ENCODE peak calls at places on chromosomes 2 and 18, in seven cellular contexts. One of them, this sample, is unnamed.

GRCh38 chr18:72128649-72129048 is 415.5 kb downstream of the CBLN2 start:
- DNase-seq in NCI-H774: no peak
- DNase-seq in pulmonary artery endothelial cell: no peak
- DNase-seq in chondrocyte: no peak
- DNase-seq in mammary epithelial cell: no peak
- DNase-seq in progenitor cell of endocrine pancreas: no peak
- DNase-seq in colonic mucosa: no peak
- DNase-seq in this sample: no peak

GRCh38 chr2:207990784-207991183 is 34.5 kb downstream of the PLEKHM3 start:
- DNase-seq in NCI-H774: no peak
- DNase-seq in pulmonary artery endothelial cell: no peak
- DNase-seq in chondrocyte: no peak
- DNase-seq in mammary epithelial cell: no peak
- DNase-seq in progenitor cell of endocrine pancreas: no peak
- DNase-seq in colonic mucosa: no peak
- DNase-seq in this sample: no peak

GRCh38 chr2:9656270-9656766 is 25.5 kb upstream of the YWHAQ start:
- DNase-seq in NCI-H774: no peak
- DNase-seq in pulmonary artery endothelial cell: peak; percentile 67
- DNase-seq in chondrocyte: no peak
- DNase-seq in mammary epithelial cell: peak; percentile 96
- DNase-seq in progenitor cell of endocrine pancreas: no peak
- DNase-seq in colonic mucosa: no peak
- DNase-seq in this sample: peak; percentile 91

GRCh38 chr18:24491882-24492281 is 31.4 kb downstream of the HRH4 start:
- DNase-seq in NCI-H774: no peak
- DNase-seq in pulmonary artery endothelial cell: no peak
- DNase-seq in chondrocyte: no peak
- DNase-seq in mammary epithelial cell: no peak
- DNase-seq in progenitor cell of endocrine pancreas: no peak
- DNase-seq in colonic mucosa: no peak
- DNase-seq in this sample: peak; percentile 20

GRCh38 chr18:74689251-74689650 is 91.6 kb downstream of the ZNF407 start:
- DNase-seq in NCI-H774: no peak
- DNase-seq in pulmonary artery endothelial cell: no peak
- DNase-seq in chondrocyte: no peak
- DNase-seq in mammary epithelial cell: no peak
- DNase-seq in progenitor cell of endocrine pancreas: no peak
- DNase-seq in colonic mucosa: no peak
- DNase-seq in this sample: peak; percentile 1

GRCh38 chr18:71168576-71169145 is 879.8 kb downstream of the SOCS6 start:
- DNase-seq in NCI-H774: no peak
- DNase-seq in pulmonary artery endothelial cell: no peak
- DNase-seq in chondrocyte: no peak
- DNase-seq in mammary epithelial cell: no peak
- DNase-seq in progenitor cell of endocrine pancreas: no peak
- DNase-seq in colonic mucosa: no peak
- DNase-seq in this sample: no peak

GRCh38 chr2:101596346-101596745 is 101.2 kb upstream of the MAP4K4 start:
- DNase-seq in NCI-H774: no peak
- DNase-seq in pulmonary artery endothelial cell: no peak
- DNase-seq in chondrocyte: no peak
- DNase-seq in mammary epithelial cell: peak; percentile 85
- DNase-seq in progenitor cell of endocrine pancreas: no peak
- DNase-seq in colonic mucosa: no peak
- DNase-seq in this sample: no peak

GRCh38 chr18:54223568-54224241 is 764 bp downstream of the MBD2 start:
- DNase-seq in NCI-H774: peak; percentile 17
- DNase-seq in pulmonary artery endothelial cell: no peak
- DNase-seq in chondrocyte: no peak
- DNase-seq in mammary epithelial cell: peak; percentile 95
- DNase-seq in progenitor cell of endocrine pancreas: no peak
- DNase-seq in colonic mucosa: peak; percentile 87
- DNase-seq in this sample: peak; percentile 94

GRCh38 chr2:173751245-173751975 is 213.8 kb downstream of the SP3 start:
- DNase-seq in NCI-H774: no peak
- DNase-seq in pulmonary artery endothelial cell: no peak
- DNase-seq in chondrocyte: no peak
- DNase-seq in mammary epithelial cell: no peak
- DNase-seq in progenitor cell of endocrine pancreas: no peak
- DNase-seq in colonic mucosa: no peak
- DNase-seq in this sample: no peak

GRCh38 chr2:183164111-183165015 is 40.1 kb downstream of the NUP35 start:
- DNase-seq in NCI-H774: no peak
- DNase-seq in pulmonary artery endothelial cell: no peak
- DNase-seq in chondrocyte: no peak
- DNase-seq in mammary epithelial cell: no peak
- DNase-seq in progenitor cell of endocrine pancreas: no peak
- DNase-seq in colonic mucosa: no peak
- DNase-seq in this sample: no peak

GRCh38 chr18:48840491-48840877 is 110.3 kb downstream of the SMAD7 start:
- DNase-seq in NCI-H774: no peak
- DNase-seq in pulmonary artery endothelial cell: no peak
- DNase-seq in chondrocyte: peak; percentile 24
- DNase-seq in mammary epithelial cell: no peak
- DNase-seq in progenitor cell of endocrine pancreas: no peak
- DNase-seq in colonic mucosa: no peak
- DNase-seq in this sample: no peak

GRCh38 chr18:57772387-57772799 is 30.7 kb downstream of the ATP8B1 start:
- DNase-seq in NCI-H774: peak; percentile 31
- DNase-seq in pulmonary artery endothelial cell: no peak
- DNase-seq in chondrocyte: no peak
- DNase-seq in mammary epithelial cell: no peak
- DNase-seq in progenitor cell of endocrine pancreas: no peak
- DNase-seq in colonic mucosa: peak; percentile 82
- DNase-seq in this sample: no peak

GRCh38 chr18:73261243-73261642 is 393.5 kb upstream of the NETO1 start:
- DNase-seq in NCI-H774: no peak
- DNase-seq in pulmonary artery endothelial cell: no peak
- DNase-seq in chondrocyte: no peak
- DNase-seq in mammary epithelial cell: no peak
- DNase-seq in progenitor cell of endocrine pancreas: no peak
- DNase-seq in colonic mucosa: no peak
- DNase-seq in this sample: no peak

GRCh38 chr2:193980599-193980998 is 1676.4 kb upstream of the SLC39A10 start:
- DNase-seq in NCI-H774: no peak
- DNase-seq in pulmonary artery endothelial cell: no peak
- DNase-seq in chondrocyte: no peak
- DNase-seq in mammary epithelial cell: no peak
- DNase-seq in progenitor cell of endocrine pancreas: no peak
- DNase-seq in colonic mucosa: no peak
- DNase-seq in this sample: no peak

GRCh38 chr2:171703574-171704347 is 16.5 kb downstream of the DYNC1I2 start:
- DNase-seq in NCI-H774: no peak
- DNase-seq in pulmonary artery endothelial cell: no peak
- DNase-seq in chondrocyte: no peak
- DNase-seq in mammary epithelial cell: peak; percentile 23
- DNase-seq in progenitor cell of endocrine pancreas: no peak
- DNase-seq in colonic mucosa: no peak
- DNase-seq in this sample: peak; percentile 55

GRCh38 chr2:222228046-222228445 is 70.8 kb downstream of the PAX3 start:
- DNase-seq in NCI-H774: no peak
- DNase-seq in pulmonary artery endothelial cell: no peak
- DNase-seq in chondrocyte: no peak
- DNase-seq in mammary epithelial cell: no peak
- DNase-seq in progenitor cell of endocrine pancreas: no peak
- DNase-seq in colonic mucosa: no peak
- DNase-seq in this sample: no peak